ENCODE peak calls at places on chromosome 10, in ten cellular contexts. One of them, this sample, is unnamed.

GRCh38 chr10:5531558-5532230 is 6.9 kb downstream of the CALML3 start:
- DNase-seq in ELR: no peak
- DNase-seq in MM.1S: no peak
- DNase-seq in sciatic nerve: peak
- DNase-seq in CD4-positive, CD25-positive, alpha-beta regulatory T cell: no peak
- DNase-seq in EH: peak
- DNase-seq in activated T-helper 1 cell treated with anti-CD3 and anti-CD28 coated beads, Interleukin-2, amount 50 U/mL, for 16 hours: no peak
- DNase-seq in smooth muscle cell of the brain vasculature: no peak
- DNase-seq in SK-MEL-5: no peak
- DNase-seq in CD14-positive monocyte: peak
- DNase-seq in this sample: no peak

GRCh38 chr10:51860257-51860656 is 160.9 kb upstream of the CSTF2T start:
- DNase-seq in ELR: peak
- DNase-seq in MM.1S: peak
- DNase-seq in sciatic nerve: no peak
- DNase-seq in CD4-positive, CD25-positive, alpha-beta regulatory T cell: no peak
- DNase-seq in EH: peak
- DNase-seq in activated T-helper 1 cell treated with anti-CD3 and anti-CD28 coated beads, Interleukin-2, amount 50 U/mL, for 16 hours: no peak
- DNase-seq in smooth muscle cell of the brain vasculature: no peak
- DNase-seq in SK-MEL-5: peak
- DNase-seq in CD14-positive monocyte: no peak
- DNase-seq in this sample: peak

GRCh38 chr10:45437587-45438456 is 63.8 kb downstream of the ALOX5 start:
- DNase-seq in ELR: no peak
- DNase-seq in MM.1S: no peak
- DNase-seq in sciatic nerve: no peak
- DNase-seq in CD4-positive, CD25-positive, alpha-beta regulatory T cell: no peak
- DNase-seq in EH: peak
- DNase-seq in activated T-helper 1 cell treated with anti-CD3 and anti-CD28 coated beads, Interleukin-2, amount 50 U/mL, for 16 hours: no peak
- DNase-seq in smooth muscle cell of the brain vasculature: no peak
- DNase-seq in SK-MEL-5: no peak
- DNase-seq in CD14-positive monocyte: no peak
- DNase-seq in this sample: no peak

GRCh38 chr10:3418041-3418760 is 245.6 kb upstream of the PITRM1 start:
- DNase-seq in ELR: no peak
- DNase-seq in MM.1S: no peak
- DNase-seq in sciatic nerve: no peak
- DNase-seq in CD4-positive, CD25-positive, alpha-beta regulatory T cell: no peak
- DNase-seq in EH: no peak
- DNase-seq in activated T-helper 1 cell treated with anti-CD3 and anti-CD28 coated beads, Interleukin-2, amount 50 U/mL, for 16 hours: no peak
- DNase-seq in smooth muscle cell of the brain vasculature: no peak
- DNase-seq in SK-MEL-5: no peak
- DNase-seq in CD14-positive monocyte: no peak
- DNase-seq in this sample: no peak

GRCh38 chr10:32329061-32329460 is 17.9 kb downstream of the EPC1 start:
- DNase-seq in ELR: no peak
- DNase-seq in MM.1S: no peak
- DNase-seq in sciatic nerve: no peak
- DNase-seq in CD4-positive, CD25-positive, alpha-beta regulatory T cell: no peak
- DNase-seq in EH: no peak
- DNase-seq in activated T-helper 1 cell treated with anti-CD3 and anti-CD28 coated beads, Interleukin-2, amount 50 U/mL, for 16 hours: no peak
- DNase-seq in smooth muscle cell of the brain vasculature: no peak
- DNase-seq in SK-MEL-5: no peak
- DNase-seq in CD14-positive monocyte: no peak
- DNase-seq in this sample: no peak

GRCh38 chr10:1154531-1154930 is 98.3 kb downstream of the WDR37 start:
- DNase-seq in ELR: no peak
- DNase-seq in MM.1S: no peak
- DNase-seq in sciatic nerve: no peak
- DNase-seq in CD4-positive, CD25-positive, alpha-beta regulatory T cell: no peak
- DNase-seq in EH: no peak
- DNase-seq in activated T-helper 1 cell treated with anti-CD3 and anti-CD28 coated beads, Interleukin-2, amount 50 U/mL, for 16 hours: no peak
- DNase-seq in smooth muscle cell of the brain vasculature: no peak
- DNase-seq in SK-MEL-5: no peak
- DNase-seq in CD14-positive monocyte: no peak
- DNase-seq in this sample: no peak

GRCh38 chr10:49168821-49169495 is 19.2 kb downstream of the TMEM273 start:
- DNase-seq in ELR: peak
- DNase-seq in MM.1S: no peak
- DNase-seq in sciatic nerve: no peak
- DNase-seq in CD4-positive, CD25-positive, alpha-beta regulatory T cell: no peak
- DNase-seq in EH: peak
- DNase-seq in activated T-helper 1 cell treated with anti-CD3 and anti-CD28 coated beads, Interleukin-2, amount 50 U/mL, for 16 hours: no peak
- DNase-seq in smooth muscle cell of the brain vasculature: no peak
- DNase-seq in SK-MEL-5: no peak
- DNase-seq in CD14-positive monocyte: no peak
- DNase-seq in this sample: no peak

GRCh38 chr10:60315311-60315710 is 74.4 kb downstream of the ANK3 start:
- DNase-seq in ELR: no peak
- DNase-seq in MM.1S: no peak
- DNase-seq in sciatic nerve: no peak
- DNase-seq in CD4-positive, CD25-positive, alpha-beta regulatory T cell: no peak
- DNase-seq in EH: no peak
- DNase-seq in activated T-helper 1 cell treated with anti-CD3 and anti-CD28 coated beads, Interleukin-2, amount 50 U/mL, for 16 hours: no peak
- DNase-seq in smooth muscle cell of the brain vasculature: no peak
- DNase-seq in SK-MEL-5: no peak
- DNase-seq in CD14-positive monocyte: no peak
- DNase-seq in this sample: no peak

GRCh38 chr10:55233505-55233904 is 432.5 kb upstream of the PCDH15 start:
- DNase-seq in ELR: no peak
- DNase-seq in MM.1S: peak
- DNase-seq in sciatic nerve: no peak
- DNase-seq in CD4-positive, CD25-positive, alpha-beta regulatory T cell: no peak
- DNase-seq in EH: no peak
- DNase-seq in activated T-helper 1 cell treated with anti-CD3 and anti-CD28 coated beads, Interleukin-2, amount 50 U/mL, for 16 hours: no peak
- DNase-seq in smooth muscle cell of the brain vasculature: no peak
- DNase-seq in SK-MEL-5: no peak
- DNase-seq in CD14-positive monocyte: no peak
- DNase-seq in this sample: no peak

GRCh38 chr10:35640951-35641429 is 1.1 kb downstream of the FZD8 start:
- DNase-seq in ELR: peak
- DNase-seq in MM.1S: peak
- DNase-seq in sciatic nerve: peak
- DNase-seq in CD4-positive, CD25-positive, alpha-beta regulatory T cell: peak
- DNase-seq in EH: peak
- DNase-seq in activated T-helper 1 cell treated with anti-CD3 and anti-CD28 coated beads, Interleukin-2, amount 50 U/mL, for 16 hours: no peak
- DNase-seq in smooth muscle cell of the brain vasculature: no peak
- DNase-seq in SK-MEL-5: peak
- DNase-seq in CD14-positive monocyte: no peak
- DNase-seq in this sample: peak

GRCh38 chr10:44422631-44423030 is 37.7 kb upstream of the CXCL12 start:
- DNase-seq in ELR: no peak
- DNase-seq in MM.1S: no peak
- DNase-seq in sciatic nerve: peak
- DNase-seq in CD4-positive, CD25-positive, alpha-beta regulatory T cell: no peak
- DNase-seq in EH: no peak
- DNase-seq in activated T-helper 1 cell treated with anti-CD3 and anti-CD28 coated beads, Interleukin-2, amount 50 U/mL, for 16 hours: no peak
- DNase-seq in smooth muscle cell of the brain vasculature: no peak
- DNase-seq in SK-MEL-5: no peak
- DNase-seq in CD14-positive monocyte: no peak
- DNase-seq in this sample: no peak

GRCh38 chr10:14917827-14918226 is 36.1 kb downstream of the DCLRE1C start:
- DNase-seq in ELR: no peak
- DNase-seq in MM.1S: no peak
- DNase-seq in sciatic nerve: no peak
- DNase-seq in CD4-positive, CD25-positive, alpha-beta regulatory T cell: no peak
- DNase-seq in EH: no peak
- DNase-seq in activated T-helper 1 cell treated with anti-CD3 and anti-CD28 coated beads, Interleukin-2, amount 50 U/mL, for 16 hours: no peak
- DNase-seq in smooth muscle cell of the brain vasculature: no peak
- DNase-seq in SK-MEL-5: no peak
- DNase-seq in CD14-positive monocyte: no peak
- DNase-seq in this sample: no peak

GRCh38 chr10:78139336-78139735 is 105.7 kb downstream of the RPS24 start:
- DNase-seq in ELR: no peak
- DNase-seq in MM.1S: no peak
- DNase-seq in sciatic nerve: no peak
- DNase-seq in CD4-positive, CD25-positive, alpha-beta regulatory T cell: no peak
- DNase-seq in EH: no peak
- DNase-seq in activated T-helper 1 cell treated with anti-CD3 and anti-CD28 coated beads, Interleukin-2, amount 50 U/mL, for 16 hours: no peak
- DNase-seq in smooth muscle cell of the brain vasculature: no peak
- DNase-seq in SK-MEL-5: no peak
- DNase-seq in CD14-positive monocyte: no peak
- DNase-seq in this sample: no peak

GRCh38 chr10:80356563-80356999 is at the start of the genes DYDC1 and DYDC2:
- DNase-seq in ELR: no peak
- DNase-seq in MM.1S: peak
- DNase-seq in sciatic nerve: no peak
- DNase-seq in CD4-positive, CD25-positive, alpha-beta regulatory T cell: no peak
- DNase-seq in EH: peak
- DNase-seq in activated T-helper 1 cell treated with anti-CD3 and anti-CD28 coated beads, Interleukin-2, amount 50 U/mL, for 16 hours: peak
- DNase-seq in smooth muscle cell of the brain vasculature: no peak
- DNase-seq in SK-MEL-5: no peak
- DNase-seq in CD14-positive monocyte: peak
- DNase-seq in this sample: no peak

GRCh38 chr10:96500050-96500449 is 13.7 kb downstream of the TLL2 start:
- DNase-seq in ELR: no peak
- DNase-seq in MM.1S: no peak
- DNase-seq in sciatic nerve: no peak
- DNase-seq in CD4-positive, CD25-positive, alpha-beta regulatory T cell: no peak
- DNase-seq in EH: no peak
- DNase-seq in activated T-helper 1 cell treated with anti-CD3 and anti-CD28 coated beads, Interleukin-2, amount 50 U/mL, for 16 hours: no peak
- DNase-seq in smooth muscle cell of the brain vasculature: no peak
- DNase-seq in SK-MEL-5: no peak
- DNase-seq in CD14-positive monocyte: no peak
- DNase-seq in this sample: no peak

GRCh38 chr10:119269737-119270136 is 62.4 kb downstream of the GRK5 start:
- DNase-seq in ELR: no peak
- DNase-seq in MM.1S: no peak
- DNase-seq in sciatic nerve: no peak
- DNase-seq in CD4-positive, CD25-positive, alpha-beta regulatory T cell: no peak
- DNase-seq in EH: no peak
- DNase-seq in activated T-helper 1 cell treated with anti-CD3 and anti-CD28 coated beads, Interleukin-2, amount 50 U/mL, for 16 hours: no peak
- DNase-seq in smooth muscle cell of the brain vasculature: no peak
- DNase-seq in SK-MEL-5: no peak
- DNase-seq in CD14-positive monocyte: no peak
- DNase-seq in this sample: no peak

GRCh38 chr10:49552277-49552676 is 13.4 kb upstream of the ERCC6 start:
- DNase-seq in ELR: peak
- DNase-seq in MM.1S: no peak
- DNase-seq in sciatic nerve: no peak
- DNase-seq in CD4-positive, CD25-positive, alpha-beta regulatory T cell: no peak
- DNase-seq in EH: peak
- DNase-seq in activated T-helper 1 cell treated with anti-CD3 and anti-CD28 coated beads, Interleukin-2, amount 50 U/mL, for 16 hours: no peak
- DNase-seq in smooth muscle cell of the brain vasculature: no peak
- DNase-seq in SK-MEL-5: peak
- DNase-seq in CD14-positive monocyte: no peak
- DNase-seq in this sample: peak

GRCh38 chr10:3886191-3886590 is 101.2 kb upstream of the KLF6 start:
- DNase-seq in ELR: peak
- DNase-seq in MM.1S: no peak
- DNase-seq in sciatic nerve: no peak
- DNase-seq in CD4-positive, CD25-positive, alpha-beta regulatory T cell: no peak
- DNase-seq in EH: no peak
- DNase-seq in activated T-helper 1 cell treated with anti-CD3 and anti-CD28 coated beads, Interleukin-2, amount 50 U/mL, for 16 hours: no peak
- DNase-seq in smooth muscle cell of the brain vasculature: no peak
- DNase-seq in SK-MEL-5: no peak
- DNase-seq in CD14-positive monocyte: no peak
- DNase-seq in this sample: peak

GRCh38 chr10:48941427-48942075 is 1.9 kb upstream of the LRRC18 start:
- DNase-seq in ELR: no peak
- DNase-seq in MM.1S: no peak
- DNase-seq in sciatic nerve: no peak
- DNase-seq in CD4-positive, CD25-positive, alpha-beta regulatory T cell: no peak
- DNase-seq in EH: no peak
- DNase-seq in activated T-helper 1 cell treated with anti-CD3 and anti-CD28 coated beads, Interleukin-2, amount 50 U/mL, for 16 hours: no peak
- DNase-seq in smooth muscle cell of the brain vasculature: no peak
- DNase-seq in SK-MEL-5: no peak
- DNase-seq in CD14-positive monocyte: peak
- DNase-seq in this sample: no peak

GRCh38 chr10:79241629-79241989 is 105.7 kb upstream of the PPIF start:
- DNase-seq in ELR: no peak
- DNase-seq in MM.1S: no peak
- DNase-seq in sciatic nerve: no peak
- DNase-seq in CD4-positive, CD25-positive, alpha-beta regulatory T cell: no peak
- DNase-seq in EH: no peak
- DNase-seq in activated T-helper 1 cell treated with anti-CD3 and anti-CD28 coated beads, Interleukin-2, amount 50 U/mL, for 16 hours: no peak
- DNase-seq in smooth muscle cell of the brain vasculature: no peak
- DNase-seq in SK-MEL-5: no peak
- DNase-seq in CD14-positive monocyte: no peak
- DNase-seq in this sample: no peak

This sample was measured in RPMI7951.